ENCODE peak calls at places on chromosomes 11 and 22, in four cellular contexts. U is tibial nerve; L is testis; T is naive thymus-derived CD4-positive, alpha-beta T cell. E is an unnamed sample. For H3K27me3, the result is how much of the 10 kb centered on the place peaks cover.

GRCh38 chr11:62552465-62552782 is 5.8 kb upstream of the AHNAK start:
- DNase-seq in L (no peak), T (no peak), U (no peak), E (no peak)

GRCh38 chr11:11931461-11932055 is 76.9 kb downstream of the DKK3 start:
- DNase-seq in U (no peak), L (peak), T (no peak), E (peak)

GRCh38 chr11:85653048-85653447 is 5.3 kb downstream of the TMEM126A start:
- DNase-seq in U (no peak), T (no peak), L (no peak), E (no peak)

GRCh38 chr22:25645266-25645665 is 80.8 kb downstream of the GRK3 start:
- DNase-seq in L (no peak), T (no peak), U (no peak), E (no peak)

GRCh38 chr11:2328040-2328439 is 26.2 kb downstream of the TSPAN32 start:
- DNase-seq in L (no peak), U (no peak), T (no peak), E (no peak)

GRCh38 chr11:11909727-11910126 is 68.0 kb downstream of the USP47 start:
- DNase-seq in L (no peak), T (no peak), U (no peak), E (peak)

GRCh38 chr11:46743693-46744339 is 24.8 kb downstream of the F2 start:
- DNase-seq in L (no peak), U (no peak), T (no peak), E (no peak)

GRCh38 chr22:49044091-49044490 is 783.6 kb downstream of the BRD1 start:
- DNase-seq in U (no peak), L (no peak), T (no peak), E (no peak)

GRCh38 chr11:11843642-11844041 is 1.9 kb downstream of the USP47 start:
- DNase-seq in L (no peak), U (no peak), T (no peak), E (no peak)

GRCh38 chr11:46240861-46241260 is 36.6 kb upstream of the CREB3L1 start:
- DNase-seq in U (no peak), L (no peak), T (no peak), E (no peak)

GRCh38 chr11:126838779-126839178 is 161.8 kb downstream of the KIRREL3 start:
- DNase-seq in T (no peak), U (no peak), L (no peak), E (no peak)

GRCh38 chr11:122108828-122109227 is 7.2 kb downstream of the BLID start:
- DNase-seq in T (no peak), U (no peak), L (no peak), E (no peak)
- H3K27ac ChIP-seq in T (no peak), U (no peak), L (peak), E (no peak)

DNA sequence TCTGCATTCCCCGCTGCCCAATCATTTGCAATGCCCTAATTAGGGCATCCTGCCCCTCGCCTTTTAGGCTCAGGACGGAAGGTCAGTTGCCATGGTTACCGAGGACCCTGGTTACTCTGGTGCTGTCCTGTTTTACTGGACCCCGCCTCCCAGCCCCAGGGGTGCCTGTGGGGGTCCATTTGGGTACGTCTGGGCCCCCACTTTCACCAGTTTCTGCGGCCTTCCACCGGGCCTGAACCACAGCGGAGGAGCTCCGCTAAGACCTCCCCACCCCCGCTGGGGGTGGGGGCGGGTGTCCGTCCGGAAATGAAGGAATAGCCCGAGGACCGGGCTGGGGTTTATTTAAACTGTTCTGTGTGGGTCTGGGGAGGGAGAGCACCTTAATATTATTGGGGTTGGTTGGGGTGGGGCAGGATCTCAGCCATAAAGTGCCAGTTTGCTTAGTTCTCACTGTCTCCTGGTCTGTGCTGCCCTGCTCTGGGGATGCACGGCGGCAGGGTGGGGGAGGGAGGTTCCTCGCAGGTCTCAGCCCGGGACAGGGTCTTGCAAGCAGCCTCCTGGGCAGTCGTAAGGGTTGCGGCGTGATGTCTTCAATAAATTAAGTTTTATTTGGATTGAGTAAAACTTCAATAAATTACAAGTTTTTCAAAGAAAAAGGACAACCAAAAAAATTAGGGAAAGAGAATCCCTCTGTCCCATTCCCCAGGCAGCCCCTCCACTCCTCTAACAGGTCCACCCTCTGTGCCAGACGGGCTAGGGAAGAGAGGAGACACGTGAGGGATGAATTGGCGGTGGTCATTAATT is 5.3 kb downstream of the PHOX2A start:
- DNase-seq in L (no peak), U (no peak), T (no peak), E (no peak)
- H3K27me3 ChIP-seq in L (under half), U (under half), T (under half), E (under half)

DNA sequence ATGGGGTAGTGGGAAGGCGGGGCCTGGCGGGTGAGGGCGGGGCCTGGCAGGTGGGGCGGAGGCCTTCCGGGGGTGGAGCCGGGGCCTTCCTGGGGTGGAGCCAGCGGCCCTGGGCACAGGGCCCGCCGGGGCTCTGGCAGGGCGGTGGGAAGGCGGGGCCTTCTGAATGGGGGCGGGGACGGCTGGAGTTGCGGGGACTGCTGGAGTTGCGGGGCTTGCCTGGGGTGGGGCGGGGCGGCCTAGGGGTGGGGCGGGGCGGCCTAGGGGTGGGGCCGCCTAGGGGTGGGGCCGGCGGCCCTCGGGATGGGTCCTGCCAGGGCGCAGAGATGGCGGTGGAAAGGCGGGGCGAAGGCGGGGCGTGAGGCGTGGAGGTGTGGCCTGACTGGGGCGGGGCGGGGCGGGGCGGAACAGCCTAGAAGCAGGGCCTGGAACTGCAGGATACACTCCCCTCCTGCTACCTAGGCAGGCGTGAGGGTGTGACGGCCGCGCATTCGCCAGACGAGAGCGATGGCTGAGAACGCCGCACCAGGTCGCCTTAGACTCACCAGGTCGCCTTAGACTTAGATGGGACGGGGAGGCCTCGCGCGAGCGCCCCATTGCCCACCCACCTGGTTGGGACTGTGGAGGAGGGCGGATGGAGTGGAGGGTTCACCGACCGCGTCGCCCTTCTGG is 19.3 kb downstream of the RRP7A start:
- DNase-seq in U (peak), L (peak), T (peak), E (no peak)
- H3K27ac ChIP-seq in U (no peak), L (peak), T (peak), E (no peak)

GRCh38 chr22:37855462-37855861 is 6.2 kb downstream of the EIF3L start:
- DNase-seq in T (no peak), U (no peak), L (no peak), E (no peak)
- H3K27me3 ChIP-seq in T (under half), U (under half), L (under half), E (under half)

GRCh38 chr22:19878461-19879247 is 24.0 kb upstream of the GNB1L start:
- DNase-seq in L (no peak), T (no peak), U (peak), E (no peak)
- H3K27ac ChIP-seq in L (no peak), T (no peak), U (no peak), E (peak)

GRCh38 chr11:20161230-20161918 is 1.1 kb upstream of the DBX1 start:
- DNase-seq in U (no peak), L (no peak), T (no peak), E (no peak)
- H3K27me3 ChIP-seq in U (half or more), L (under half), T (under half), E (half or more)

GRCh38 chr22:36510966-36511881 is 4.4 kb upstream of the FOXRED2 start:
- DNase-seq in L (peak), U (no peak), T (no peak), E (peak)

GRCh38 chr22:36510384-36510783 is 3.5 kb upstream of the FOXRED2 start:
- DNase-seq in T (no peak), L (no peak), U (no peak), E (no peak)

GRCh38 chr22:36506637-36507517 is at the start of gene FOXRED2:
- DNase-seq in T (peak), L (peak), U (peak), E (peak)

GRCh38 chr22:36507518-36508010 is 724 bp upstream of the FOXRED2 start:
- DNase-seq in T (no peak), L (no peak), U (no peak), E (no peak)

GRCh38 chr22:36505998-36506635 is 723 bp downstream of the FOXRED2 start:
- DNase-seq in U (no peak), T (no peak), L (peak), E (no peak)
- H3K27ac ChIP-seq in U (peak), T (peak), L (peak), E (no peak)